ENCODE peak calls at places on chromosomes 11 and 22, in eight cellular contexts. C, T, L, A, H, O, J and G are unnamed samples.

GRCh38 chr22:19353363-19354131 is 62.0 kb upstream of the CLTCL1 start:
- DNase-seq in O (no peak), C (no peak), L (no peak), T (no peak), H (no peak), J (no peak), A (no peak), G (no peak)

GRCh38 chr11:35141034-35141433 is 2.1 kb downstream of the CD44 start:
- DNase-seq in L (no peak), T (no peak), A (no peak), C (no peak), J (no peak), O (no peak), H (peak), G (no peak)

GRCh38 chr11:124839051-124839971 is 25.9 kb upstream of the ROBO3 start:
- DNase-seq in J (no peak), L (peak), T (peak), H (peak), O (peak), A (no peak), C (no peak), G (no peak)

GRCh38 chr11:107661656-107662055 is 50.2 kb downstream of the SLN start:
- DNase-seq in C (no peak), J (no peak), T (no peak), O (no peak), L (no peak), A (no peak), H (no peak), G (no peak)

GRCh38 chr22:50581950-50582561 is 593 bp downstream of the CHKB start:
- DNase-seq in C (no peak), A (no peak), H (peak), O (no peak), J (no peak), T (no peak), L (no peak), G (no peak)

GRCh38 chr11:46176421-46176820 is 55.2 kb upstream of the PHF21A start:
- DNase-seq in C (no peak), T (no peak), O (no peak), L (no peak), J (no peak), A (no peak), H (no peak), G (no peak)

GRCh38 chr11:12410006-12410728 is 32.8 kb downstream of the PARVA start:
- DNase-seq in C (no peak), A (no peak), H (peak), O (no peak), L (peak), T (no peak), J (no peak), G (no peak)

GRCh38 chr11:60498853-60499252 is 6.3 kb downstream of the MS4A12 start:
- DNase-seq in C (no peak), H (peak), O (no peak), J (no peak), L (no peak), T (no peak), A (no peak), G (peak)

GRCh38 chr22:25014896-25015755 is 62.6 kb downstream of the KIAA1671 start:
- DNase-seq in O (no peak), T (no peak), H (no peak), C (no peak), J (no peak), L (no peak), A (no peak), G (no peak)

GRCh38 chr11:41842673-41843072 is 383.2 kb upstream of the LRRC4C start:
- DNase-seq in C (no peak), L (no peak), A (no peak), J (no peak), H (no peak), T (no peak), O (no peak), G (no peak)

GRCh38 chr22:30459206-30460052 is 12.4 kb downstream of the SEC14L3 start:
- DNase-seq in T (no peak), C (no peak), J (no peak), O (no peak), L (peak), H (peak), A (no peak), G (no peak)

GRCh38 chr11:128235446-128235845 is 351.9 kb downstream of the ETS1 start:
- DNase-seq in C (no peak), O (no peak), L (no peak), A (no peak), J (no peak), T (no peak), H (no peak), G (no peak)

GRCh38 chr11:61061081-61061826 is 41.0 kb upstream of the CD5 start:
- DNase-seq in J (peak), O (no peak), L (no peak), T (no peak), C (no peak), A (no peak), H (peak), G (peak)

GRCh38 chr22:49021926-49022815 is 805.5 kb downstream of the BRD1 start:
- DNase-seq in L (no peak), T (peak), C (no peak), J (peak), A (no peak), H (no peak), O (no peak), G (no peak)

GRCh38 chr11:63839508-63840355 is 822 bp downstream of the MARK2 start:
- DNase-seq in H (peak), O (peak), L (peak), T (peak), J (peak), A (no peak), C (peak), G (no peak)

GRCh38 chr11:47571895-47572294 is 6.5 kb downstream of the PTPMT1 start:
- DNase-seq in J (no peak), C (no peak), H (peak), O (no peak), L (no peak), A (no peak), T (no peak), G (no peak)

GRCh38 chr22:48707749-48708557 is 1119.7 kb downstream of the BRD1 start:
- DNase-seq in O (no peak), J (no peak), C (no peak), A (no peak), T (no peak), H (no peak), L (no peak), G (no peak)

GRCh38 chr11:64245401-64245796 is 1.3 kb downstream of the PPP1R14B start:
- DNase-seq in T (peak), A (no peak), O (peak), L (no peak), J (peak), C (no peak), H (no peak), G (no peak)

GRCh38 chr11:72124046-72124445 is 11.5 kb upstream of the FOLR3 start:
- DNase-seq in J (no peak), T (no peak), H (no peak), A (no peak), O (no peak), C (no peak), L (no peak), G (no peak)

GRCh38 chr11:6469599-6469998 is 4.1 kb downstream of the TRIM3 start:
- DNase-seq in L (no peak), A (no peak), H (no peak), T (no peak), O (no peak), C (no peak), J (no peak), G (no peak)

GRCh38 chr11:72668645-72669347 is 5.4 kb downstream of the PDE2A start:
- DNase-seq in J (no peak), A (no peak), L (peak), H (no peak), O (no peak), T (no peak), C (no peak), G (peak)

DNA sequence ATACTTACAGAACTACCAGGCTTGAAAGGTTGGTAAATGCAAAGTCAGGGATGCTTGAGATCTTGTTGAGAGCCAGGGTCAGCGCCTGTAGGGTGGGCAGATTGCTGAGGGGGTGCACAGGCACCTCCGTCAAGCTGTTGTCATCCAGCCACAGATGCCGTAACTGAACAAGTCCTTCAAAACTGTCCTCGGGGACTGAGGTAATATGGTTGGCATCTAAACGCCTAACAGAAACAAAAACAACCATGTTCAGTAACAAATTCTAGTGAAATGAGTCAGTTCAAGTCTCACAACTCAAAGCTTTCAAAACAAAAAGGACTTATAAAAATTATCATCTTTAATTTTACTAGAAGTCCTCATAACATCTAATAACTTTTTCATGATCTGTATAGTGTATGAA is 22.2 kb upstream of the CCDC34 start:
- DNase-seq in T (no peak), H (peak), A (no peak), L (no peak), O (no peak), J (no peak), C (no peak), G (no peak)
- H3K4me3 ChIP-seq in T (no peak), H (peak), A (no peak), L (no peak), O (no peak), J (no peak), C (no peak), G (no peak)

GRCh38 chr22:46737976-46738641 is at the start of gene CERK:
- DNase-seq in A (no peak), T (peak), O (peak), J (peak), L (peak), C (peak), H (peak), G (no peak)

GRCh38 chr22:46737105-46737975 is 712 bp downstream of the CERK start:
- DNase-seq in A (no peak), C (no peak), O (peak), L (peak), H (peak), T (peak), J (no peak), G (no peak)

GRCh38 chr22:46734830-46735453 is 3.1 kb downstream of the CERK start:
- DNase-seq in O (peak), J (no peak), A (no peak), T (no peak), H (no peak), L (no peak), C (peak), G (peak)

GRCh38 chr22:46736705-46737104 is 1.3 kb downstream of the CERK start:
- DNase-seq in T (no peak), O (no peak), H (no peak), J (no peak), C (no peak), A (no peak), L (no peak), G (no peak)

DNA sequence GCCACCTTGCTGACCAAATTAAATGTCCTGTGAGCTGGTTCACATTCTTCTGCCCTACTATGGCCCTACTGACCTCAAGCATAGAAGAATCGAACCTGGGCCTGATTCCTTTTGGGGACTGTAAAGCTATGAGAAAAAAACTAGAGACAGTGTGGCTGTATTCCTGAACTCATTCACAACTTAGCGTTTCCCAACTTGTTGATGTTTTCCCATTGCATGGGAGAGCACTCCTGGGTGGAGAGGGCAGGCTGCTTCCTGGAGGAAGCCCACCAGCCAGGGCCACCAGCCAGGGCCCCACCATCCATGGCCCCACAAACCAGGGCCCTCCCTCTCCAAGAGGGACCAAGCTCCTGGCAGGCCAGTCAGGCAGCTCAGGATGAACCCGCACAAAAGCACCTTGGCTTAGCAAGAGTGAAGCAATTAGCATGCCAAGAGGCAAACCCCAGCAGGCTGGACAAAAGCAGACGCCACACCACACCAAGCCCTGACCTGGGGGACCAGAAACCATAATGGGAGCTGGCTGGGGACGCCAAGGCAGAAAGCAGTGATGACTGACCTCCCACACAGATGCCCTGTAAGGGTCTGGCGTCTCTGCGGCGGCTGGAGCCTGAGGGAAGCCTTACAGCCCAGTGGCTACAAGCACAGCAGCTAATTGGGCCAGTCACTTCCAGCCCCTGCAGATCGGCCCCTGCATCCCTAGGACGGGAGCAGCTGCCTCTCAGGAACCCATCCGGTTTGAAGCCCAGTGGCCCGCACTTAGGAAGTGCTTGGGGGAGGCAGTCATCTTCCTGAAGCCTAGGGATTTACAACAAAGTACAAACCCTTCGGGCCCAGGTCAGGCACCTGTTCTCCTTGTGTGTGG is 2.1 kb downstream of the CERK start:
- DNase-seq in O (no peak), H (peak), A (no peak), J (no peak), C (no peak), T (peak), L (peak), G (no peak)
- H3K4me3 ChIP-seq in O (no peak), H (peak), A (no peak), J (peak), C (no peak), T (peak), L (peak), G (peak)

GRCh38 chr22:23225724-23226496 is 45.6 kb downstream of the BCR start:
- DNase-seq in J (no peak), L (no peak), A (no peak), C (peak), H (peak), T (no peak), O (no peak), G (no peak)
- H3K4me3 ChIP-seq in J (no peak), L (no peak), A (no peak), C (no peak), H (peak), T (no peak), O (no peak), G (no peak)

DNA sequence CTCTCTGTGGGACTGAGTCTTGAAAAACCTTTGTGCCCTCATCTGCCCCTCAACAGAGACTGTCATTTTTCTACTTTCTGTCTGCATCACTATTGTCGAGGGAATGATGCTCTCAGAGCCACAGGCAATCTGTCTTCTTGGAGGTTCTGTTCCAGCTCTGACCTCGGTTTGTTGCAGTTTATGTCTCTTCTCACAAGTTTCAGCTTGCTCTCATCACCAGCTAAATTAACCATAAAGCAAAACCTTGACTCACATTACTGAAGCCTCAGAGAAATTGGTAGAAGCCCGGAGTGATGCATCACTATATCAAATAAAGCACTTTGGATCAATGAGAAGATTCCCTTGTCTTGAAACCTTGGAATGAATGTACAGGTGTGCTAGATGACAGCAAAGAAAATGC is 60.6 kb upstream of the BLID start:
- DNase-seq in O (no peak), A (no peak), T (no peak), C (no peak), L (no peak), H (peak), J (no peak), G (no peak)
- H3K4me3 ChIP-seq in O (no peak), A (peak), T (no peak), C (no peak), L (no peak), H (peak), J (no peak), G (no peak)

DNA sequence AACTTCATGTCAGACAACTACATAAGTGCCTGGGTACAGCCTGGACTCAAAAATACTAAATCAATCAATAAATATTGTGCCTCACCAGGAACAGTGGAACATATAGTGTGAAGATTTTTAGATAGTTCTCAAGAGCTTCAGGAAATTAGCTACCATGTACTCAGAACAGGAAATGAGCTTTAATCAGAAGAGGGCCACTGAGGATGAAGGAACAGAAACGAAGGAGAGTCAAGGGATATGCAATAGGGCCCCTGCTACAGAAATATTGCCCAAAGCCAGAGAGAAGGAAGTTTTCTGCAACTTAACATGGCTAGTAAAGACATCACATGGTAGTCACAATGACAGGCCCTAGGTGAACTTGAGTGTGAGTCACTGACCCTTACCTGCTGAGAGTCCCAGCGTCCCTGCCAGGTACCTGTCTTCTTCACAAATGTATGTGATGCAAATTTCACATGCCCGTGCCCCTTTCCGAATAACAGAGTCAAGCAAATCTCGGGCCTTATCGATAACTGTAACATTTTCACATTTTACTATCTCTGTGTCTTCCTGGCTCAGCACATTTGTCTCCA is 25.2 kb upstream of the CARD16 start:
- DNase-seq in J (no peak), O (no peak), H (no peak), C (no peak), A (no peak), L (no peak), T (no peak), G (no peak)
- H3K4me3 ChIP-seq in J (no peak), O (no peak), H (no peak), C (no peak), A (no peak), L (no peak), T (no peak), G (no peak)

GRCh38 chr11:111455291-111456085 is 56.7 kb downstream of the BTG4 start:
- DNase-seq in L (no peak), O (no peak), A (no peak), J (no peak), C (no peak), T (no peak), H (no peak), G (no peak)
- H3K4me3 ChIP-seq in L (no peak), O (no peak), A (no peak), J (no peak), C (no peak), T (no peak), H (no peak), G (no peak)

DNA sequence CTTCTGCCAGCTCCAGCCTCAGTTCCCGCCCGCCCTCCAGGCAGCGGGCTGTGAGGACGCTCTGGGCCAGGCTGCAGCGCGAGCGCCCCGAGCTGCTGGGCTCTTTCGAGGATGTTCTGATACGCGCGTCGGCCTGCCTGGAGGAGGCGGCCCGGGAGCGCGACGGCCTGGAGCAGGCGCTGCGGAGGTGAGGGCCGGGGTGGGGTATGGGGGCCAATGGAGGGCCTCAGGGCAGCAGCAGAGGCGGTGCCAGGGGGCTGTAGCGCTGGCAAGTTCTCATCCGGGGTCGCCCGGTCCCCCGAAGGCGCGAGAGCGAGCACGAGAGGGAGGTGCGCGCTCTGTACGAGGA is 2.2 kb downstream of the CRACR2B start:
- DNase-seq in O (no peak), A (no peak), H (peak), J (no peak), T (no peak), L (no peak), C (no peak), G (no peak)
- H3K4me3 ChIP-seq in O (no peak), A (no peak), H (peak), J (peak), T (peak), L (peak), C (no peak), G (peak)

GRCh38 chr11:49202287-49202976 is 6.0 kb downstream of the FOLH1 start:
- DNase-seq in J (no peak), L (no peak), T (no peak), A (no peak), C (no peak), H (no peak), O (no peak), G (no peak)

DNA sequence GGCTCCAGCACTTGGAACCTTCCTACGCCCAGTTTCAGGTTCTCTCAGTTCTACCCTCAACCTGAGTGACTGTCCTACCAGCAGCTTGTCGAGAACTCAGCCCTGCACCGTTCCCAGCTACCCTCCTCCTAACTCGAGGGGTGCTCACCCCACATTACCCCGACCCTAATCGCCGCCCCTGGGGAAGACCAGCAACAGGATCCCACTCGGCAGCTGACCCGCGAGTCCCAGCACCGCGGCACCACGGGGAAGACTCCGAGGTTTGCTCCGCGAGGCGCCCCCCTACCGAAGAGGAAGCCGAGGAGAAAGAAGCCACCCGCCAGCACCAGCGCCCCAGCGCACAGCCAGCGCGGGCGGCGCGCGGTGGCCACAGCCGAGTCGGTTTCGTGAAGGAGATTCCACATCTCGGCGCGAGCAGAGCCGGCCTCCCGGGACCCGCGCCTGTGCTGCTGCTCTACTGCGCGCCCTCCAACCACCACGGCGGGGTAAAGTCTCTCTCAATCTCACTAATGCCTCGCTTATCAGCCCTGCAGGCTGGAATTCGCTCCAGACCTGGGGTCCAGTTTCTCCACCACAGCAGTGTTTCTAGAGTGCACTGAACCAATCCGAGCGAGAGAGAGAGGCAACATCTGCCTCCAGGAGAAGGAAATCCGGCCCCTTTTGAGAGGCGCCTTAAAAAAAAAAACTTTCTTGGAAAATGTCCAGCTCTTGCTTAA is at the start of gene FOLH1:
- DNase-seq in C (no peak), H (peak), A (no peak), O (peak), T (peak), L (no peak), J (peak), G (no peak)
- H3K4me3 ChIP-seq in C (peak), H (peak), A (no peak), O (no peak), T (peak), L (no peak), J (peak), G (no peak)